ENCODE peak calls at places on chromosome 13, in four cellular contexts. One of them, this sample, is unnamed.

GRCh38 chr13:64332048-64332447 is 2898.1 kb downstream of the PCDH9 start:
- DNase-seq in IMR-90: peak
- DNase-seq in H1: no peak
- DNase-seq in mesendoderm: no peak
- DNase-seq in this sample: no peak

GRCh38 chr13:93689333-93689732 is 462.7 kb downstream of the GPC6 start:
- DNase-seq in mesendoderm: peak
- DNase-seq in H1: no peak
- DNase-seq in IMR-90: peak
- DNase-seq in this sample: no peak

GRCh38 chr13:22285867-22286632 is 615.2 kb downstream of the FGF9 start:
- DNase-seq in H1: no peak
- DNase-seq in IMR-90: no peak
- DNase-seq in mesendoderm: no peak
- DNase-seq in this sample: no peak

GRCh38 chr13:57632276-57633140 is 964 bp downstream of the PCDH17 start:
- DNase-seq in H1: peak
- DNase-seq in IMR-90: no peak
- DNase-seq in mesendoderm: peak
- DNase-seq in this sample: peak

GRCh38 chr13:76667551-76667950 is 218.7 kb downstream of the KCTD12 start:
- DNase-seq in H1: no peak
- DNase-seq in IMR-90: peak
- DNase-seq in mesendoderm: peak
- DNase-seq in this sample: no peak

GRCh38 chr13:95902736-95903135 is 150.5 kb downstream of the UGGT2 start:
- DNase-seq in mesendoderm: no peak
- DNase-seq in IMR-90: no peak
- DNase-seq in H1: no peak
- DNase-seq in this sample: no peak

GRCh38 chr13:90485441-90485840 is 862.0 kb upstream of the MIR17HG start:
- DNase-seq in IMR-90: peak
- DNase-seq in H1: no peak
- DNase-seq in mesendoderm: no peak
- DNase-seq in this sample: no peak

GRCh38 chr13:98632971-98633370 is 56.1 kb upstream of the STK24 start:
- DNase-seq in H1: no peak
- DNase-seq in IMR-90: peak
- DNase-seq in mesendoderm: no peak
- DNase-seq in this sample: no peak

GRCh38 chr13:66520511-66521390 is 709.4 kb downstream of the PCDH9 start:
- DNase-seq in mesendoderm: no peak
- DNase-seq in H1: no peak
- DNase-seq in IMR-90: no peak
- DNase-seq in this sample: no peak

GRCh38 chr13:112510002-112510780 is 77.8 kb downstream of the TUBGCP3 start:
- DNase-seq in mesendoderm: peak
- DNase-seq in H1: peak
- DNase-seq in IMR-90: peak
- DNase-seq in this sample: peak

GRCh38 chr13:112060899-112061366 is 6.0 kb upstream of the SOX1 start:
- DNase-seq in H1: peak
- DNase-seq in IMR-90: no peak
- DNase-seq in mesendoderm: peak
- DNase-seq in this sample: peak

GRCh38 chr13:113184568-113185440 is 23.7 kb downstream of the PCID2 start:
- DNase-seq in mesendoderm: no peak
- DNase-seq in H1: no peak
- DNase-seq in IMR-90: no peak
- DNase-seq in this sample: no peak

GRCh38 chr13:52809310-52809769 is 39.1 kb downstream of the PCDH8 start:
- DNase-seq in IMR-90: peak
- DNase-seq in H1: peak
- DNase-seq in mesendoderm: peak
- DNase-seq in this sample: peak

GRCh38 chr13:93086329-93086728 is 140.3 kb upstream of the GPC6 start:
- DNase-seq in H1: no peak
- DNase-seq in IMR-90: no peak
- DNase-seq in mesendoderm: no peak
- DNase-seq in this sample: no peak

GRCh38 chr13:113976711-113977684 is 3.1 kb upstream of the C13orf46 start:
- DNase-seq in mesendoderm: peak
- DNase-seq in IMR-90: peak
- DNase-seq in H1: no peak
- DNase-seq in this sample: no peak

GRCh38 chr13:79810671-79811070 is 329.7 kb downstream of the NDFIP2 start:
- DNase-seq in mesendoderm: peak
- DNase-seq in IMR-90: peak
- DNase-seq in H1: no peak
- DNase-seq in this sample: no peak

DNA sequence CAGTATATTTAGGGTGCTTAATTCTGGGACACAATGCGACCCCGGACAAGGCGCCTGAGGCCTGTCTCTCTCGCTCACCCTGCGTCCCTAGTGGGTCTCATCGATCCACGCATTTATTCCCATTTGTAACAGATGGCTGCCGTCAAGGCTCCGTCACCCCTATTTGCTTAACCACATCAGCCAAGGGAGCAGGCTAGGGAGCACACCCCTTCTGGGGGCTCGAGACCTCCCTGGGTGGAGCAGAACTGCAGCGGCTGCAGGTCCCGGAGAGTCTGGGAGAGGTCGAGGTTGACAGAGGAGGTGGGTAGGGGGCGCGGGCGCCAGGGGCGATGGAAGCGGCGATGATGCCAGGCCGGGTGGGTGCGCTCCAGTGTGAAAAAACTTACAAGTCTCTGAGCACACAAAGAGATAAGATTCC is 507 bp downstream of the ALG5 start:
- DNase-seq in IMR-90: no peak
- DNase-seq in mesendoderm: peak
- DNase-seq in H1: peak
- DNase-seq in this sample: peak
- H2BK120ac ChIP-seq in IMR-90: no peak
- H2BK120ac ChIP-seq in mesendoderm: no peak
- H2BK120ac ChIP-seq in H1: no peak
- H2BK120ac ChIP-seq in this sample: no peak

GRCh38 chr13:25690582-25690981 is 318.8 kb downstream of the ATP8A2 start:
- DNase-seq in H1: no peak
- DNase-seq in mesendoderm: no peak
- DNase-seq in IMR-90: no peak
- DNase-seq in this sample: no peak
- H3K56ac ChIP-seq in H1: no peak
- H3K56ac ChIP-seq in mesendoderm: no peak
- H3K56ac ChIP-seq in IMR-90: no peak
- H3K56ac ChIP-seq in this sample: no peak

GRCh38 chr13:51803422-51804294 is at the start of gene DHRS12:
- DNase-seq in IMR-90: peak
- DNase-seq in H1: peak
- DNase-seq in mesendoderm: peak
- DNase-seq in this sample: peak

GRCh38 chr13:51804295-51805172 is 571 bp upstream of the DHRS12 start:
- DNase-seq in IMR-90: no peak
- DNase-seq in H1: no peak
- DNase-seq in mesendoderm: no peak
- DNase-seq in this sample: no peak

GRCh38 chr13:51803018-51803417 is 945 bp downstream of the DHRS12 start:
- DNase-seq in mesendoderm: peak
- DNase-seq in H1: no peak
- DNase-seq in IMR-90: no peak
- DNase-seq in this sample: no peak

GRCh38 chr13:51801631-51802099 is 2.3 kb downstream of the DHRS12 start:
- DNase-seq in IMR-90: no peak
- DNase-seq in mesendoderm: peak
- DNase-seq in H1: no peak
- DNase-seq in this sample: no peak

GRCh38 chr13:51802601-51803000 is 1.4 kb downstream of the DHRS12 start:
- DNase-seq in IMR-90: no peak
- DNase-seq in mesendoderm: no peak
- DNase-seq in H1: no peak
- DNase-seq in this sample: no peak
- H3K9ac ChIP-seq in IMR-90: no peak
- H3K9ac ChIP-seq in mesendoderm: peak
- H3K9ac ChIP-seq in H1: no peak
- H3K9ac ChIP-seq in this sample: no peak

GRCh38 chr13:41145136-41145908 is 12.7 kb upstream of the KBTBD6 start:
- DNase-seq in mesendoderm: no peak
- DNase-seq in H1: no peak
- DNase-seq in IMR-90: peak
- DNase-seq in this sample: no peak
- H2BK120ac ChIP-seq in mesendoderm: no peak
- H2BK120ac ChIP-seq in H1: no peak
- H2BK120ac ChIP-seq in IMR-90: peak
- H2BK120ac ChIP-seq in this sample: no peak

GRCh38 chr13:21124853-21125252 is 51.5 kb downstream of the SKA3 start:
- DNase-seq in IMR-90: peak
- DNase-seq in mesendoderm: no peak
- DNase-seq in H1: no peak
- DNase-seq in this sample: peak
- H3K56ac ChIP-seq in IMR-90: no peak
- H3K56ac ChIP-seq in mesendoderm: peak
- H3K56ac ChIP-seq in H1: no peak
- H3K56ac ChIP-seq in this sample: no peak

DNA sequence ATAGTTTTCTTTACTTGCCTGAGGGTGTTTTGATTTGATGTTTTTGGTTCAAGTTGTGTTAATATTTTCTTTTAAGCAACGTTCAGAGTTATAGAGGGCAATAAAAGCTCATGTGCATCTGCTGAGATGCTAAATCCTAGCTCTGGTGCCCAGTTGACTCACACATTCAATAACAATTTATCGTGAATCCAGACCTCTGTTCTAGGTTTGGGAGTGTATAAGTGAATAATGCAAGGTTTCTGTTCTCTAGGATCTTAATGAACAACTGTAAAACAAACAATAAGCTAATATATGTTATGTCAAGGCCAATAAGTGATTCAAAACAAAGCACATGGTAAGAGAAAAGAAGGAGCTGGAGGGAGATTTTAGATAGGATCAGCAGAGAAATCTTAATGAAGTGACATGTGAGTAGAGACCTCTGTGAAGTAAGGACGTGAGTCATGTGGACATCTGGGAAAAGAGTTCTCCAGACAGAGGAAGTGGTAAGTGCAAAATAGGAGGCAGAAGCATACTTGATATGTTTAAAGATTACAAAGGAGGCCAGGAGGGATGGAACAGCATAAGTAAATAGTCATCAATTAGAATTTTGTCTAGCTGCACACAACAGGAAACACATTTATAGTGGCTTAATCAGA is 278.4 kb upstream of the HTR2A start:
- DNase-seq in IMR-90: peak
- DNase-seq in H1: no peak
- DNase-seq in mesendoderm: no peak
- DNase-seq in this sample: no peak
- H3K9ac ChIP-seq in IMR-90: no peak
- H3K9ac ChIP-seq in H1: no peak
- H3K9ac ChIP-seq in mesendoderm: no peak
- H3K9ac ChIP-seq in this sample: no peak

DNA sequence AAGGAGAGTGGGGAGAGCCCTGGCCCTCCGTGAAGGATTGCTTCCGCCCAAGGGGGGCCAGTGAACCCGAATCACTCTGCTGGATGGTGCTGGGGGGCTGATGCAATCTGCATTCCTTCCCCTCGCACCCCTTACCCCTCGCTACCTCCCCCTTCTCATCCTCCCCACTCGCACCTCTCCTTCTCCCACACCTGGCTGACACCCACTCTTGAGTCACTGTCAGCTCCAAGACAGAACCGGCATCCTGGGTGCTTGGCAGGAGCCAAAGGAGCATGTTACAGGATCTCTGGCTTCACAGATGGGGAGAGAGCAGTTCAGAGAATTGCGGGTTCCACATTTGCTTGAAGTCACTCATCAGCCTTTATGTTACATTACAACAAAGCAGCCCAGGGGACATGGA is 125.9 kb upstream of the GJB6 start:
- DNase-seq in IMR-90: no peak
- DNase-seq in H1: no peak
- DNase-seq in mesendoderm: no peak
- DNase-seq in this sample: no peak
- H2BK120ac ChIP-seq in IMR-90: peak
- H2BK120ac ChIP-seq in H1: no peak
- H2BK120ac ChIP-seq in mesendoderm: no peak
- H2BK120ac ChIP-seq in this sample: no peak

GRCh38 chr13:20497376-20497775 is 28.3 kb downstream of the CRYL1 start:
- DNase-seq in mesendoderm: no peak
- DNase-seq in H1: no peak
- DNase-seq in IMR-90: no peak
- DNase-seq in this sample: no peak

GRCh38 chr13:20499986-20500385 is 25.7 kb downstream of the CRYL1 start:
- DNase-seq in mesendoderm: no peak
- DNase-seq in IMR-90: peak
- DNase-seq in H1: no peak
- DNase-seq in this sample: no peak

GRCh38 chr13:20498659-20499058 is 27.0 kb downstream of the CRYL1 start:
- DNase-seq in IMR-90: no peak
- DNase-seq in mesendoderm: no peak
- DNase-seq in H1: no peak
- DNase-seq in this sample: no peak

GRCh38 chr13:20495087-20496023 is 30.3 kb downstream of the CRYL1 start:
- DNase-seq in mesendoderm: peak
- DNase-seq in H1: peak
- DNase-seq in IMR-90: peak
- DNase-seq in this sample: peak

GRCh38 chr13:20498129-20498528 is 27.5 kb downstream of the CRYL1 start:
- DNase-seq in IMR-90: no peak
- DNase-seq in mesendoderm: no peak
- DNase-seq in H1: no peak
- DNase-seq in this sample: no peak
- H3K56ac ChIP-seq in IMR-90: no peak
- H3K56ac ChIP-seq in mesendoderm: no peak
- H3K56ac ChIP-seq in H1: peak
- H3K56ac ChIP-seq in this sample: no peak

This sample was measured in H9.